ENCODE peak calls at places on chromosomes 2 and 18, in five cellular contexts. V is AML-193, A is T-helper 1 cell, K is GM12891, Z is EH. S is an unnamed sample.

GRCh38 chr2:219285894-219286425 is 6.8 kb downstream of the DNAJB2 start:
- DNase-seq in V (no peak), A (no peak), K (no peak), Z (peak), S (peak)

GRCh38 chr18:12639990-12640880 is 17.7 kb downstream of the SPIRE1 start:
- DNase-seq in V (no peak), A (no peak), K (no peak), Z (peak), S (peak)

GRCh38 chr2:46248171-46248570 is 49.0 kb upstream of the EPAS1 start:
- DNase-seq in V (no peak), A (no peak), K (no peak), Z (no peak), S (peak)

GRCh38 chr2:227248876-227249275 is 76.2 kb upstream of the MFF start:
- DNase-seq in V (no peak), A (no peak), K (no peak), Z (no peak), S (no peak)

GRCh38 chr2:211391206-211391605 is 834.8 kb downstream of the CPS1 start:
- DNase-seq in V (no peak), A (no peak), K (no peak), Z (no peak), S (no peak)

GRCh38 chr2:136168605-136169210 is 50.8 kb upstream of the CXCR4 start:
- DNase-seq in V (peak), A (no peak), K (no peak), Z (no peak), S (no peak)

GRCh38 chr2:46615555-46616487 is 136.5 kb downstream of the TMEM247 start:
- DNase-seq in V (no peak), A (no peak), K (no peak), Z (peak), S (peak)

GRCh38 chr2:106363788-106364187 is 104.4 kb downstream of the RGPD3 start:
- DNase-seq in V (no peak), A (no peak), K (no peak), Z (no peak), S (no peak)

GRCh38 chr18:35479911-35480586 is 17.7 kb downstream of the INO80C start:
- DNase-seq in V (no peak), A (no peak), K (no peak), Z (no peak), S (no peak)

GRCh38 chr18:35467624-35468016 is 30.1 kb downstream of the INO80C start:
- DNase-seq in V (no peak), A (no peak), K (no peak), Z (no peak), S (no peak)

GRCh38 chr2:55856936-55857335 is 66.6 kb downstream of the EFEMP1 start:
- DNase-seq in V (no peak), A (no peak), K (no peak), Z (peak), S (peak)

GRCh38 chr2:224689539-224689938 is 26.6 kb downstream of the CCDC195 start:
- DNase-seq in V (no peak), A (no peak), K (no peak), Z (no peak), S (no peak)

GRCh38 chr18:57523171-57523956 is 63.1 kb downstream of the FECH start:
- DNase-seq in V (no peak), A (no peak), K (no peak), Z (no peak), S (no peak)

GRCh38 chr2:132645943-132646804 is 23.8 kb downstream of the LYPD1 start:
- DNase-seq in V (no peak), A (no peak), K (no peak), Z (no peak), S (no peak)

GRCh38 chr2:113203901-113204519 is 30.2 kb downstream of the PSD4 start:
- DNase-seq in V (peak), A (peak), K (peak), Z (peak), S (peak)

GRCh38 chr2:86050301-86050700 is 55.4 kb downstream of the POLR1A start:
- DNase-seq in V (no peak), A (no peak), K (no peak), Z (no peak), S (no peak)

GRCh38 chr2:137672961-137673552 is 291.2 kb upstream of the HNMT start:
- DNase-seq in V (no peak), A (no peak), K (no peak), Z (no peak), S (no peak)

GRCh38 chr2:1478311-1479305 is 65.3 kb downstream of the TPO start:
- DNase-seq in V (no peak), A (no peak), K (no peak), Z (no peak), S (no peak)

GRCh38 chr2:190678444-190679162 is 29.7 kb downstream of the NAB1 start:
- DNase-seq in V (no peak), A (no peak), K (no peak), Z (peak), S (peak)

GRCh38 chr2:144670080-144670479 is 150.2 kb upstream of the ZEB2 start:
- DNase-seq in V (no peak), A (no peak), K (no peak), Z (no peak), S (no peak)

GRCh38 chr2:238286987-238287386 is 1.4 kb downstream of the PER2 start:
- DNase-seq in V (no peak), A (no peak), K (no peak), Z (peak), S (no peak)

GRCh38 chr2:230697676-230698075 is 15.0 kb upstream of the CAB39 start:
- DNase-seq in V (no peak), A (no peak), K (no peak), Z (no peak), S (no peak)

GRCh38 chr2:35462226-35462983 is 893.2 kb upstream of the CRIM1 start:
- DNase-seq in V (no peak), A (no peak), K (no peak), Z (peak), S (peak)

GRCh38 chr2:114192362-114192761 is 250.1 kb upstream of the DPP10 start:
- DNase-seq in V (no peak), A (no peak), K (no peak), Z (peak), S (peak)

GRCh38 chr18:71471963-71472725 is 1072.0 kb downstream of the CBLN2 start:
- DNase-seq in V (no peak), A (no peak), K (no peak), Z (no peak), S (no peak)

GRCh38 chr2:189834059-189834458 is 49.8 kb downstream of the PMS1 start:
- DNase-seq in V (no peak), A (no peak), K (no peak), Z (no peak), S (peak)

GRCh38 chr2:224428787-224429440 is 27.0 kb upstream of the FAM124B start:
- DNase-seq in V (no peak), A (no peak), K (no peak), Z (no peak), S (no peak)

S was measured in iris pigment epithelial cell.